ENCODE peak calls at places on chromosomes 5 and 9, in seven cellular contexts. G, R, F, T, C, V and Y are unnamed samples.

GRCh38 chr9:107778666-107779065 is 289.1 kb upstream of the KLF4 start:
- DNase-seq in C (no peak), G (no peak), R (no peak), F (no peak), T (peak; percentile 40), V (no peak), Y (no peak)

GRCh38 chr9:126407125-126407870 is 80.7 kb downstream of the MVB12B start:
- DNase-seq in C (no peak), G (no peak), T (peak; percentile 24), V (no peak), R (no peak), F (no peak), Y (peak; percentile 51)

GRCh38 chr5:64977779-64978178 is 209.0 kb downstream of the CWC27 start:
- DNase-seq in G (peak; percentile 18), C (no peak), V (no peak), T (peak; percentile 86), F (no peak), R (no peak), Y (no peak)

GRCh38 chr5:74766348-74766886 is 500 bp downstream of the GFM2 start:
- DNase-seq in G (peak; percentile 51), V (no peak), T (peak; percentile 69), R (peak; percentile 69), F (no peak), C (peak; percentile 48), Y (peak; percentile 67)

GRCh38 chr5:96175090-96175489 is 213.4 kb upstream of the ELL2 start:
- DNase-seq in F (no peak), V (no peak), R (no peak), T (peak; percentile 42), G (no peak), C (peak; percentile 37), Y (peak; percentile 11)

GRCh38 chr9:35914307-35914807 is 5.1 kb downstream of the SPAAR start:
- DNase-seq in C (no peak), G (no peak), R (no peak), F (no peak), V (peak; percentile 86), T (peak; percentile 15), Y (peak; percentile 41)

GRCh38 chr9:94758844-94759243 is 32.3 kb downstream of the AOPEP start:
- DNase-seq in T (no peak), G (no peak), V (no peak), F (no peak), R (no peak), C (no peak), Y (no peak)

GRCh38 chr5:72221099-72221498 is 98.9 kb downstream of the MRPS27 start:
- DNase-seq in T (no peak), G (no peak), V (no peak), R (no peak), C (no peak), F (no peak), Y (no peak)

GRCh38 chr9:136937186-136938001 is 7.1 kb downstream of the FBXW5 start:
- DNase-seq in R (no peak), T (no peak), V (no peak), G (no peak), F (no peak), C (no peak), Y (no peak)

GRCh38 chr5:154202379-154203260 is 12.1 kb downstream of the GALNT10 start:
- DNase-seq in C (no peak), G (no peak), F (peak; percentile 21), V (no peak), T (no peak), R (no peak), Y (no peak)

GRCh38 chr5:68970617-68971016 is 123.2 kb upstream of the SLC30A5 start:
- DNase-seq in V (no peak), F (no peak), C (no peak), G (no peak), T (no peak), R (no peak), Y (no peak)

GRCh38 chr5:143887901-143888648 is 76.1 kb downstream of the HMHB1 start:
- DNase-seq in G (peak; percentile 45), C (peak; percentile 79), R (no peak), F (no peak), T (peak; percentile 90), V (no peak), Y (peak; percentile 52)

GRCh38 chr5:91182763-91183162 is 200.4 kb downstream of the ARRDC3 start:
- DNase-seq in F (no peak), T (peak; percentile 82), R (peak; percentile 38), C (no peak), G (no peak), V (no peak), Y (no peak)

GRCh38 chr5:9626955-9627354 is 3.2 kb downstream of the TAS2R1 start:
- DNase-seq in V (no peak), F (no peak), T (no peak), G (no peak), C (no peak), R (no peak), Y (no peak)

GRCh38 chr5:10759111-10759510 is 1.9 kb downstream of the DAP start:
- DNase-seq in V (no peak), C (no peak), F (no peak), R (no peak), T (no peak), G (no peak), Y (no peak)

GRCh38 chr5:4028384-4028783 is 432.8 kb downstream of the IRX1 start:
- DNase-seq in R (no peak), T (no peak), G (no peak), F (no peak), V (no peak), C (no peak), Y (no peak)

GRCh38 chr5:37738865-37739488 is 100.9 kb downstream of the GDNF start:
- DNase-seq in V (no peak), F (no peak), T (no peak), C (no peak), R (no peak), G (no peak), Y (no peak)

GRCh38 chr5:139838381-139839197 is 43.0 kb downstream of the PSD2 start:
- DNase-seq in R (no peak), V (no peak), F (no peak), G (no peak), T (no peak), C (no peak), Y (no peak)

GRCh38 chr5:126536874-126537273 is 58.1 kb downstream of the ALDH7A1 start:
- DNase-seq in T (no peak), C (no peak), F (no peak), R (no peak), G (no peak), V (no peak), Y (no peak)

GRCh38 chr5:14663734-14664269 is 716 bp upstream of the OTULIN start:
- DNase-seq in C (peak; percentile 25), R (no peak), F (no peak), G (no peak), V (no peak), T (no peak), Y (peak; percentile 50)

GRCh38 chr9:14119694-14120514 is 194.0 kb downstream of the NFIB start:
- DNase-seq in R (no peak), F (no peak), V (no peak), C (peak; percentile 8), T (peak; percentile 80), G (no peak), Y (peak; percentile 33)

GRCh38 chr9:34570422-34571179 is 18.9 kb downstream of the CNTFR start:
- DNase-seq in G (no peak), C (no peak), V (no peak), R (no peak), T (no peak), F (no peak), Y (no peak)

GRCh38 chr5:119452373-119453044 is at the start of gene HSD17B4:
- DNase-seq in G (peak; percentile 92), R (peak; percentile 93), T (peak; percentile 86), F (peak; percentile 71), V (peak; percentile 92), C (peak; percentile 88), Y (peak; percentile 92)

GRCh38 chr5:97528941-97529340 is 345.9 kb upstream of the RIOK2 start:
- DNase-seq in R (no peak), T (peak; percentile 88), G (no peak), C (peak; percentile 42), F (no peak), V (peak; percentile 25), Y (no peak)

GRCh38 chr9:6788175-6789016 is 30.6 kb downstream of the KDM4C start:
- DNase-seq in C (peak; percentile 57), R (no peak), G (peak; percentile 34), F (no peak), V (no peak), T (peak; percentile 62), Y (peak; percentile 57)

GRCh38 chr9:131714161-131714646 is 25.7 kb downstream of the RAPGEF1 start:
- DNase-seq in R (no peak), G (peak; percentile 89), F (no peak), C (no peak), V (peak; percentile 79), T (peak; percentile 92), Y (peak; percentile 87)

GRCh38 chr9:93170571-93170970 is 13.4 kb upstream of the WNK2 start:
- DNase-seq in T (no peak), G (no peak), F (no peak), V (no peak), C (no peak), R (no peak), Y (no peak)

GRCh38 chr9:119370816-119371215 is 1.6 kb upstream of the BRINP1 start:
- DNase-seq in G (peak; percentile 58), C (peak; percentile 3), F (no peak), V (peak; percentile 29), T (peak; percentile 31), R (no peak), Y (peak; percentile 79)

GRCh38 chr9:121678501-121679022 is 27.1 kb downstream of the DAB2IP start:
- DNase-seq in C (no peak), R (no peak), G (no peak), F (no peak), T (no peak), V (no peak), Y (no peak)

GRCh38 chr5:137146402-137146889 is 352.7 kb downstream of the SPOCK1 start:
- DNase-seq in R (peak; percentile 82), V (no peak), T (peak; percentile 100), G (peak; percentile 97), F (no peak), C (peak; percentile 90), Y (peak; percentile 94)

GRCh38 chr5:147826351-147826750 is 5.1 kb downstream of the SPINK1 start:
- DNase-seq in T (no peak), R (no peak), V (no peak), F (no peak), G (no peak), C (no peak), Y (no peak)

GRCh38 chr5:120806132-120806531 is 342.0 kb downstream of the PRR16 start:
- DNase-seq in R (no peak), C (no peak), V (no peak), T (peak; percentile 63), G (no peak), F (no peak), Y (no peak)

GRCh38 chr9:129623331-129623730 is 2.4 kb upstream of the C9orf50 start:
- DNase-seq in C (no peak), T (peak; percentile 70), R (no peak), G (no peak), V (no peak), F (no peak), Y (no peak)

GRCh38 chr9:97941323-97941722 is 3.4 kb upstream of the HEMGN start:
- DNase-seq in G (no peak), V (no peak), T (no peak), F (no peak), R (no peak), C (no peak), Y (no peak)

GRCh38 chr5:55421074-55421529 is 113.3 kb downstream of the MTREX start:
- DNase-seq in R (no peak), V (no peak), G (no peak), F (no peak), T (peak; percentile 80), C (no peak), Y (peak; percentile 37)

GRCh38 chr9:133782157-133783130 is 44.3 kb upstream of the SARDH start:
- DNase-seq in R (peak; percentile 63), G (peak; percentile 51), C (peak; percentile 61), T (peak; percentile 58), F (peak; percentile 47), V (peak; percentile 74), Y (peak; percentile 88)